ENCODE peak calls at places on chromosomes 13 and 19, in five cellular contexts. B, A, C, X and N are unnamed samples.

GRCh38 chr19:42198676-42199439 is 18.6 kb downstream of the DEDD2 start:
- DNase-seq in B (no peak), A (no peak), X (peak; percentile 33), C (peak; percentile 54), N (peak; percentile 84)

GRCh38 chr13:99970761-99971575 is 599 bp downstream of the ZIC5 start:
- DNase-seq in X (no peak), A (no peak), B (no peak), C (no peak), N (peak; percentile 90)

GRCh38 chr19:4516939-4517300 is 1.4 kb downstream of the PLIN4 start:
- DNase-seq in X (no peak), C (no peak), B (no peak), A (no peak), N (no peak)

GRCh38 chr13:32272021-32272695 is 43.0 kb downstream of the ZAR1L start:
- DNase-seq in C (no peak), B (peak; percentile 10), X (no peak), A (no peak), N (no peak)

GRCh38 chr19:30228726-30229523 is 143.3 kb upstream of the ZNF536 start:
- DNase-seq in A (no peak), X (no peak), C (no peak), B (peak; percentile 7), N (peak; percentile 67)

GRCh38 chr19:51448011-51448744 is 10.1 kb downstream of the SIGLEC8 start:
- DNase-seq in X (peak; percentile 45), C (no peak), B (no peak), A (no peak), N (no peak)

GRCh38 chr13:106533940-106534843 is 1.3 kb downstream of the EFNB2 start:
- DNase-seq in A (peak; percentile 76), C (peak; percentile 69), X (no peak), B (peak; percentile 63), N (peak; percentile 79)

GRCh38 chr19:37563518-37563917 is 31.1 kb downstream of the ZNF571 start:
- DNase-seq in C (no peak), A (no peak), B (no peak), X (no peak), N (no peak)

GRCh38 chr13:30607908-30608307 is 9.8 kb upstream of the USPL1 start:
- DNase-seq in X (peak; percentile 9), C (peak; percentile 16), B (no peak), A (no peak), N (no peak)

GRCh38 chr19:49690073-49690655 is 752 bp upstream of the CPT1C start:
- DNase-seq in A (peak; percentile 17), C (no peak), X (no peak), B (no peak), N (no peak)

GRCh38 chr19:41064974-41065569 is 23.2 kb upstream of the CYP2A13 start:
- DNase-seq in X (no peak), C (no peak), B (peak; percentile 34), A (no peak), N (peak; percentile 63)

GRCh38 chr19:33408116-33408515 is 34.6 kb downstream of the CEBPG start:
- DNase-seq in C (no peak), X (no peak), B (no peak), A (no peak), N (no peak)

GRCh38 chr13:93882086-93882651 is 597.3 kb downstream of the DCT start:
- DNase-seq in A (no peak), C (no peak), X (no peak), B (peak; percentile 46), N (no peak)

GRCh38 chr13:21006141-21007005 is 55.0 kb downstream of the LATS2 start:
- DNase-seq in C (no peak), A (no peak), X (no peak), B (no peak), N (peak; percentile 41)

GRCh38 chr13:92187378-92187989 is 789.1 kb downstream of the GPC5 start:
- DNase-seq in X (peak; percentile 7), B (peak; percentile 39), C (no peak), A (no peak), N (peak; percentile 59)

GRCh38 chr19:42846597-42846996 is 32.9 kb downstream of the PSG1 start:
- DNase-seq in B (peak; percentile 12), A (no peak), X (no peak), C (no peak), N (no peak)

GRCh38 chr13:99778500-99778899 is 193.1 kb downstream of the ZIC5 start:
- DNase-seq in X (no peak), C (no peak), A (no peak), B (no peak), N (no peak)

GRCh38 chr13:111139874-111140561 is 24.9 kb downstream of the ARHGEF7 start:
- DNase-seq in X (no peak), A (no peak), C (peak; percentile 38), B (no peak), N (no peak)